ENCODE peak calls at places on chromosomes 12 and 14, in nine cellular contexts. S is CD8-positive, alpha-beta T cell; Z is caudate nucleus; R is fibroblast of the aortic adventitia; Q is NCI-H1048; D is A549; O is activated CD4-positive, alpha-beta memory T cell treated with anti-CD3 and anti-CD28 coated beads, Interleukin-2, amount 10 ng/mL, durations not matched to agents 7 days and 5 days; I is non-pigmented ciliary epithelial cell; N is activated gamma-delta T cell. Y is an unnamed sample.

GRCh38 chr14:99619873-99620834 is 16.1 kb upstream of the CCDC85C start:
- DNase-seq in S (no peak), Z (no peak), R (peak; percentile 42), Q (no peak), D (no peak), O (no peak), I (no peak), N (no peak), Y (no peak)

GRCh38 chr14:21382095-21382494 is 1.7 kb downstream of the SUPT16H start:
- DNase-seq in S (no peak), Z (no peak), R (peak; percentile 21), Q (no peak), D (no peak), O (no peak), I (no peak), N (no peak), Y (no peak)

GRCh38 chr12:100141666-100141997 is 1.0 kb downstream of the BLTP3B start:
- DNase-seq in S (no peak), Z (peak; percentile 14), R (peak; percentile 92), Q (no peak), D (no peak), O (peak; percentile 50), I (peak; percentile 67), N (no peak), Y (no peak)

GRCh38 chr12:89073659-89074058 is 278.6 kb downstream of the DUSP6 start:
- DNase-seq in S (no peak), Z (no peak), R (no peak), Q (no peak), D (no peak), O (no peak), I (no peak), N (no peak), Y (no peak)

GRCh38 chr12:522692-523378 is 63.1 kb downstream of the B4GALNT3 start:
- DNase-seq in S (no peak), Z (no peak), R (no peak), Q (no peak), D (no peak), O (no peak), I (no peak), N (no peak), Y (no peak)

GRCh38 chr12:109458771-109459208 is 18.3 kb downstream of the KCTD10 start:
- DNase-seq in S (no peak), Z (no peak), R (peak; percentile 38), Q (no peak), D (no peak), O (no peak), I (no peak), N (no peak), Y (no peak)

GRCh38 chr14:101929946-101930345 is 34.4 kb upstream of the DYNC1H1 start:
- DNase-seq in S (no peak), Z (no peak), R (no peak), Q (no peak), D (no peak), O (no peak), I (no peak), N (no peak), Y (no peak)

GRCh38 chr12:7303230-7303629 is 642 bp upstream of the ACSM4 start:
- DNase-seq in S (no peak), Z (no peak), R (no peak), Q (no peak), D (no peak), O (no peak), I (no peak), N (no peak), Y (no peak)

GRCh38 chr14:21467620-21468019 is 9.1 kb downstream of the RAB2B start:
- DNase-seq in S (no peak), Z (no peak), R (peak; percentile 91), Q (no peak), D (no peak), O (no peak), I (peak; percentile 84), N (no peak), Y (no peak)

GRCh38 chr12:57908511-57908910 is 32.9 kb upstream of the ATP23 start:
- DNase-seq in S (no peak), Z (no peak), R (no peak), Q (no peak), D (no peak), O (no peak), I (no peak), N (no peak), Y (no peak)

GRCh38 chr12:114096461-114096860 is 130.3 kb upstream of the RBM19 start:
- DNase-seq in S (no peak), Z (no peak), R (no peak), Q (no peak), D (no peak), O (no peak), I (no peak), N (no peak), Y (no peak)

GRCh38 chr14:21090194-21090939 is 8.1 kb downstream of the ZNF219 start:
- DNase-seq in S (peak; percentile 50), Z (no peak), R (no peak), Q (no peak), D (peak; percentile 58), O (no peak), I (no peak), N (no peak), Y (no peak)

GRCh38 chr12:113424915-113425823 is 3.0 kb downstream of the SDSL start:
- DNase-seq in S (peak; percentile 41), Z (peak; percentile 22), R (peak; percentile 61), Q (no peak), D (peak; percentile 58), O (peak; percentile 58), I (no peak), N (no peak), Y (no peak)

GRCh38 chr14:36268957-36269734 is 51.3 kb downstream of the MBIP start:
- DNase-seq in S (no peak), Z (no peak), R (no peak), Q (no peak), D (no peak), O (no peak), I (no peak), N (no peak), Y (no peak)

GRCh38 chr12:28574746-28575592 is 384.7 kb downstream of the CCDC91 start:
- DNase-seq in S (no peak), Z (no peak), R (no peak), Q (no peak), D (no peak), O (no peak), I (no peak), N (no peak), Y (no peak)

GRCh38 chr12:33093534-33093933 is 197.0 kb upstream of the PKP2 start:
- DNase-seq in S (no peak), Z (no peak), R (no peak), Q (no peak), D (no peak), O (no peak), I (no peak), N (no peak), Y (no peak)

GRCh38 chr12:25377475-25378179 is 126.9 kb upstream of the KRAS start:
- DNase-seq in S (peak; percentile 21), Z (no peak), R (peak; percentile 41), Q (no peak), D (no peak), O (peak; percentile 51), I (peak; percentile 53), N (no peak), Y (no peak)

Y was measured in cortex of kidney.